ENCODE peak calls at places on chromosomes 12 and 14, in six cellular contexts. Z is MV-4-11; E is stimulated activated naive CD8-positive, alpha-beta T cell treated with anti-CD3 and anti-CD28 coated beads, Interleukin-15, Interleukin-2, amounts not matched to agents 100 U/mL and 50 U/mL, for 24 hours; N is NCI-H2171 treated with DMSO at 0.1 percent for 48 hours; G is fibroblast of mammary gland; Q is NCI-H2081. X is an unnamed sample.

GRCh38 chr12:21526053-21526452 is at the start of gene SPX:
- DNase-seq in Q (no peak), Z (no peak), E (no peak), N (peak; percentile 82), G (peak; percentile 55), X (no peak)

GRCh38 chr12:31311634-31312258 is 14.2 kb downstream of the SINHCAF start:
- DNase-seq in N (no peak), G (no peak), Z (no peak), Q (no peak), E (no peak), X (no peak)

GRCh38 chr12:104578453-104578852 is 121.7 kb downstream of the CHST11 start:
- DNase-seq in N (no peak), G (peak; percentile 91), E (peak; percentile 24), Q (no peak), Z (peak; percentile 31), X (no peak)

GRCh38 chr12:115440438-115440837 is 756.5 kb upstream of the TBX3 start:
- DNase-seq in E (no peak), Q (no peak), N (no peak), G (peak; percentile 87), Z (peak; percentile 13), X (no peak)

GRCh38 chr12:43306066-43306465 is 245.9 kb downstream of the ADAMTS20 start:
- DNase-seq in N (no peak), Q (no peak), Z (peak; percentile 76), G (peak; percentile 99), E (no peak), X (no peak)

GRCh38 chr12:80721326-80721725 is 4.6 kb downstream of the MYF5 start:
- DNase-seq in G (no peak), N (no peak), Z (peak; percentile 38), E (no peak), Q (no peak), X (no peak)

GRCh38 chr14:51554953-51555352 is 96.8 kb upstream of the FRMD6 start:
- DNase-seq in N (peak; percentile 64), G (peak; percentile 62), E (no peak), Z (no peak), Q (no peak), X (no peak)

GRCh38 chr14:104395941-104396681 is 183.5 kb upstream of the C14orf180 start:
- DNase-seq in E (no peak), G (no peak), Z (no peak), N (no peak), Q (no peak), X (no peak)

GRCh38 chr14:105412768-105413541 is 6.7 kb upstream of the MTA1 start:
- DNase-seq in Z (no peak), N (peak; percentile 64), Q (no peak), E (no peak), G (no peak), X (no peak)

X was measured in activated T-cell treated with anti-CD3 and anti-CD28 coated beads, Interleukin-2, amount 50 U/mL, for 4 hours.